ENCODE peak calls at places on chromosomes 1 and 21, in six cellular contexts. F is HCT116, H is K562, Z is H1, J is GM12878, T is HepG2. X is an unnamed sample.

GRCh38 chr1:202280595-202280994 is 61.1 kb downstream of the UBE2T start:
- DNase-seq in F (no peak), H (no peak), Z (no peak), J (no peak), T (no peak), X (no peak)

GRCh38 chr1:236608930-236609726 is 4.8 kb upstream of the HEATR1 start:
- DNase-seq in F (peak), H (peak), Z (no peak), J (no peak), T (peak), X (peak)

GRCh38 chr1:11482904-11483479 is 4.0 kb downstream of the DISP3 start:
- DNase-seq in F (no peak), H (no peak), Z (no peak), J (no peak), T (no peak), X (no peak)

GRCh38 chr1:206012086-206012859 is 9.1 kb upstream of the RAB7B start:
- DNase-seq in F (no peak), H (no peak), Z (no peak), J (peak), T (peak), X (no peak)

GRCh38 chr1:87826639-87827345 is 498.1 kb downstream of the LMO4 start:
- DNase-seq in F (no peak), H (peak), Z (no peak), J (peak), T (peak), X (no peak)

GRCh38 chr1:14102180-14102579 is 402.2 kb downstream of the PRDM2 start:
- DNase-seq in F (no peak), H (no peak), Z (no peak), J (no peak), T (no peak), X (no peak)

GRCh38 chr1:216330262-216330661 is 93.0 kb downstream of the USH2A start:
- DNase-seq in F (no peak), H (no peak), Z (no peak), J (no peak), T (no peak), X (no peak)

GRCh38 chr1:115222616-115223402 is 115.2 kb downstream of the NGF start:
- DNase-seq in F (no peak), H (no peak), Z (no peak), J (no peak), T (no peak), X (no peak)

GRCh38 chr1:223421025-223421424 is 27.8 kb downstream of the CCDC185 start:
- DNase-seq in F (no peak), H (no peak), Z (no peak), J (no peak), T (no peak), X (no peak)

GRCh38 chr1:238336531-238336930 is 445.8 kb upstream of the ZP4 start:
- DNase-seq in F (no peak), H (no peak), Z (no peak), J (no peak), T (no peak), X (no peak)

GRCh38 chr21:25214676-25215075 is 392.6 kb downstream of the MRPL39 start:
- DNase-seq in F (no peak), H (no peak), Z (no peak), J (no peak), T (no peak), X (no peak)

GRCh38 chr1:203410117-203410900 is 59.4 kb upstream of the FMOD start:
- DNase-seq in F (no peak), H (no peak), Z (no peak), J (no peak), T (no peak), X (no peak)

GRCh38 chr21:17742181-17742580 is 77.0 kb downstream of the C21orf91 start:
- DNase-seq in F (no peak), H (no peak), Z (no peak), J (no peak), T (no peak), X (no peak)

GRCh38 chr1:234725177-234726132 is 115.5 kb upstream of the IRF2BP2 start:
- DNase-seq in F (no peak), H (no peak), Z (no peak), J (no peak), T (no peak), X (no peak)

GRCh38 chr1:172746091-172746949 is 87.4 kb downstream of the FASLG start:
- DNase-seq in F (peak), H (no peak), Z (no peak), J (peak), T (peak), X (no peak)

GRCh38 chr1:197736689-197737088 is 38.6 kb downstream of the DENND1B start:
- DNase-seq in F (no peak), H (no peak), Z (no peak), J (no peak), T (no peak), X (no peak)

GRCh38 chr1:38169121-38169520 is 122.5 kb upstream of the POU3F1 start:
- DNase-seq in F (no peak), H (no peak), Z (no peak), J (no peak), T (no peak), X (no peak)

GRCh38 chr1:220880726-220881506 is 1.7 kb downstream of the HLX start:
- DNase-seq in F (no peak), H (no peak), Z (no peak), J (no peak), T (no peak), X (peak)

GRCh38 chr1:236534164-236534651 is 10.4 kb downstream of the LGALS8 start:
- DNase-seq in F (no peak), H (no peak), Z (no peak), J (no peak), T (no peak), X (no peak)

GRCh38 chr1:35406103-35406502 is 137.6 kb downstream of the ZMYM4 start:
- DNase-seq in F (no peak), H (no peak), Z (no peak), J (no peak), T (no peak), X (peak)

GRCh38 chr1:53860967-53861411 is 22.9 kb upstream of the NDC1 start:
- DNase-seq in F (peak), H (peak), Z (no peak), J (no peak), T (peak), X (peak)

GRCh38 chr1:78279051-78279450 is 211.7 kb upstream of the PTGFR start:
- DNase-seq in F (no peak), H (no peak), Z (no peak), J (no peak), T (no peak), X (no peak)
- TF ChIP-seq YY1 in F (no peak), H (no peak), Z (no peak), J (no peak), T (no peak), X (no peak)

GRCh38 chr21:45290948-45291612 is 3.4 kb upstream of the POFUT2 start:
- DNase-seq in F (no peak), H (no peak), Z (no peak), J (no peak), T (no peak), X (no peak)
- TF ChIP-seq YY1 in F (no peak), H (no peak), Z (no peak), J (no peak), T (no peak), X (no peak)

GRCh38 chr21:41892726-41893125 is 13.6 kb upstream of the PRDM15 start:
- DNase-seq in F (no peak), H (no peak), Z (no peak), J (no peak), T (no peak), X (no peak)

GRCh38 chr21:41897047-41897669 is 18.0 kb upstream of the PRDM15 start:
- DNase-seq in F (no peak), H (no peak), Z (no peak), J (no peak), T (no peak), X (no peak)

GRCh38 chr21:41895643-41896493 is 16.7 kb upstream of the PRDM15 start:
- DNase-seq in F (no peak), H (peak), Z (no peak), J (no peak), T (no peak), X (no peak)

GRCh38 chr21:41894511-41894910 is 15.4 kb upstream of the PRDM15 start:
- DNase-seq in F (no peak), H (no peak), Z (no peak), J (no peak), T (no peak), X (no peak)

DNA sequence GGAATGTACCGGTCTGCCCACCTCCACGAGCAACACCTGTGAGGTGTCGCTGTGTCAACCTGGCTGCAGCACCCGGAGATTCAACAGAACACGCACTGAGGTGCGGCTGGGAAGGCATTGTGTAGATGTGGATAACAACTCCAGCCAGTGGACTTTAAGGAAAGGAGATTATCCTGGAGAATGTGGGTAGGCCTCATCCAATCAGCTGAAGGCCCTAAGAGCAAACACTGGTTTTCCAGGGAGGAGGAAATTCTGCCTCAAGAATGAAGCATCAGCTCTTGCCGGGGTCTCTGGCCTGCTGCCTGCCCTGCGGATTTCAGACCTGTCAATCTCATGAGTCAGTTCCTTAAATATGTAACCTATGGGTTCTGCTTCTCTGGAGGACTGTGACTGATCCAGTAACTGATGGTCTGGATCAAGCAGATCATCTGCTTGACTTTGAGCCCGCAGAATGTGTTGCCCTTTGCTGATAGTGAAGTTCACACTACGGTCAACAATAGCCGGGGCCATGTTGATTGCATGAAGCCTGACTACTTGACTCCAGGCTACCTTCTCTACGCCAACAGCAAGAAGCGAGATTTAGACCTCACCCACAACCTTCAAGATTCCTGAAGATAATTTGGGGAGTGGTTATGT is 15.9 kb upstream of the PRDM15 start:
- DNase-seq in F (no peak), H (peak), Z (no peak), J (no peak), T (no peak), X (no peak)
- TF ChIP-seq YY1 in F (no peak), H (peak), Z (no peak), J (no peak), T (no peak), X (no peak)

GRCh38 chr1:23116216-23116836 is 52.3 kb downstream of the LUZP1 start:
- DNase-seq in F (no peak), H (peak), Z (no peak), J (no peak), T (peak), X (no peak)
- TF ChIP-seq YY1 in F (no peak), H (no peak), Z (no peak), J (no peak), T (no peak), X (no peak)

GRCh38 chr1:25994402-25994801 is 3.5 kb downstream of the PAFAH2 start:
- DNase-seq in F (no peak), H (no peak), Z (no peak), J (no peak), T (no peak), X (no peak)

GRCh38 chr1:25997759-25998074 is at the start of gene PAFAH2:
- DNase-seq in F (no peak), H (peak), Z (no peak), J (no peak), T (no peak), X (no peak)

GRCh38 chr1:25998075-25998761 is 355 bp upstream of the PAFAH2 start:
- DNase-seq in F (peak), H (peak), Z (peak), J (peak), T (peak), X (peak)

GRCh38 chr1:25999419-25999818 is 1.6 kb upstream of the PAFAH2 start:
- DNase-seq in F (no peak), H (no peak), Z (no peak), J (no peak), T (no peak), X (no peak)

GRCh38 chr1:25996966-25997758 is 701 bp downstream of the PAFAH2 start:
- DNase-seq in F (no peak), H (no peak), Z (no peak), J (peak), T (peak), X (no peak)
- TF ChIP-seq YY1 in F (no peak), H (no peak), Z (no peak), J (no peak), T (no peak), X (no peak)

GRCh38 chr1:154403300-154403943 is 1.7 kb upstream of the IL6R start:
- DNase-seq in F (no peak), H (no peak), Z (no peak), J (no peak), T (no peak), X (no peak)
- TF ChIP-seq YY1 in F (no peak), H (no peak), Z (no peak), J (no peak), T (no peak), X (no peak)

GRCh38 chr1:39359028-39359570 is 132.3 kb upstream of the BMP8A start:
- DNase-seq in F (no peak), H (no peak), Z (no peak), J (no peak), T (no peak), X (no peak)
- TF ChIP-seq YY1 in F (no peak), H (no peak), Z (no peak), J (no peak), T (no peak), X (no peak)

GRCh38 chr1:39524591-39525365 is 33.3 kb downstream of the BMP8A start:
- DNase-seq in F (no peak), H (no peak), Z (no peak), J (no peak), T (no peak), X (no peak)

GRCh38 chr1:39524171-39524570 is 32.7 kb downstream of the BMP8A start:
- DNase-seq in F (no peak), H (no peak), Z (no peak), J (no peak), T (no peak), X (no peak)

GRCh38 chr1:39526466-39527189 is 35.2 kb downstream of the BMP8A start:
- DNase-seq in F (no peak), H (no peak), Z (no peak), J (no peak), T (no peak), X (no peak)

GRCh38 chr1:39528082-39528481 is 36.6 kb downstream of the BMP8A start:
- DNase-seq in F (no peak), H (no peak), Z (no peak), J (no peak), T (no peak), X (no peak)

DNA sequence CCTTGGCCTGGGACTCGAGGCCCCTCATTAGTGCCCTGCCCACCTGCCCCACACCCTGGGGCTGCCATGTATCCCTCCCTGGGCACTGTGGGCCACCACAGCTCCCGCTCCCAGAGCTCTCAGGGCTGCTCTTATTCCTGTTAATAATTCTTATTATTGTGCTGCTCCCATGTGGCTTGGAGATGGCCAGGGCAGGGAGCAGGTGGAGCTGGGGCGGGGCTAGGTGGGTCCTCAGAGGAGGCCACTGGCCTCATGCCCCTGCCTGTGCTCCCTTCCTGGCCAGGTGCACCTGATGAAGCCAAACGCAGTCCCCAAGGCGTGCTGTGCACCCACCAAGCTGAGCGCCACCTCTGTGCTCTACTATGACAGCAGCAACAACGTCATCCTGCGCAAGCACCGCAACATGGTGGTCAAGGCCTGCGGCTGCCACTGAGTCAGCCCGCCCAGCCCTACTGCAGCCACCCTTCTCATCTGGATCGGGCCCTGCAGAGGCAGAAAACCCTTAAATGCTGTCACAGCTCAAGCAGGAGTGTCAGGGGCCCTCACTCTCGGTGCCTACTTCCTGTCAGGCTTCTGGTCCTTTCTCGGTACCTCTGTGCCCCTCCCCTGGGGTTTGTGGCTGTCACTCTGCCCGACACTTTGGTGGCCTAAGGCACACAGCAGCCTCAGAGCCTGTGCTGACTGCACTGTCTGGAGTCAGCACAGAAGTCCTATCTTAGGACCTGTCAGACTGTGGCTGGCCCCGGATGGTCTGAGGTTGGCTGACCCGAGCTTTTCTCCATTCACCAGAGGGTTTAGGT is 34.1 kb downstream of the BMP8A start:
- DNase-seq in F (no peak), H (no peak), Z (no peak), J (peak), T (no peak), X (no peak)
- TF ChIP-seq YY1 in F (no peak), H (no peak), Z (no peak), J (no peak), T (no peak), X (no peak)

DNA sequence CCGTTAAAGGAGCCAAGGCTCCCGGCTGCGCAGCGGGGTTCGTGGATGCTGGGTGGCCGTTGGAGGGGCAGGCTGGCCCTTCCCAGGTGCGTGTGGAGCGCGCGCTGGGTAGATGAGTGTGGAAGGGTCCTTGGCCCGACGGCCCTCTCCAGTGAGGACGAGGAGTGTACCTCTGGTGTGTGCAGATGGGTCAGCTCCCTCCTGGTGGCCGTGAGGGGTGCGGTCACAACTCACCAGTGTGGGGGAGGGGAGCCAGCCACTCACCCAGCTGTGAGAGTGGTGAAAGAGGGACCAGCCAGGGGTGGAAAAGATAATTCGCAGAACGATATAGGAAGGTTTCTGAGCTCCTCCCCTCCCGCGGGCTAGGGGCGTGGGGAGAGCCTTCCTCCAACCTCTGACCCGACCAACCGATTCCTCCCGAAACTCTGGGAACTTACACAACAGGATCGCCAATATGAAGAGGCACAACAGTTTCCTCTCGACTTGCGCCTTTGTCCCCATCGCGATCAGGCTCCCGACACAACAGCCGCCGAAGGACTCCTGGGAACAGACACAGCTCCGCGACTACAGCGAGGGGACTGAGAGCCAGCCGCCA is at the start of gene F11R:
- DNase-seq in F (no peak), H (peak), Z (no peak), J (no peak), T (peak), X (peak)
- TF ChIP-seq YY1 in F (no peak), H (peak), Z (no peak), J (peak), T (no peak), X (no peak)